ENCODE peak calls at places on chromosomes 7 and 10, in four cellular contexts. D is activated CD8-positive, alpha-beta memory T cell treated with anti-CD3 and anti-CD28 coated beads for 24 hours; E is activated CD4-positive, CD25-positive, alpha-beta regulatory T cell; F is A172. H is an unnamed sample.

GRCh38 chr7:85564861-85565630 is 378.2 kb upstream of the SEMA3D start:
- DNase-seq in F (no peak), D (no peak), E (no peak), H (peak; percentile 3)

GRCh38 chr7:88106430-88106829 is 113.4 kb downstream of the SRI start:
- DNase-seq in E (no peak), D (no peak), F (no peak), H (no peak)

GRCh38 chr7:12570529-12571461 is at the start of gene SCIN:
- DNase-seq in F (no peak), E (no peak), D (no peak), H (peak; percentile 11)

GRCh38 chr10:113473851-113474250 is 79.0 kb upstream of the HABP2 start:
- DNase-seq in F (peak; percentile 56), E (no peak), D (no peak), H (no peak)

GRCh38 chr7:568681-569035 is 49.0 kb upstream of the PDGFA start:
- DNase-seq in E (no peak), D (no peak), F (no peak), H (peak; percentile 82)

GRCh38 chr10:6721964-6722615 is 142.0 kb upstream of the PRKCQ start:
- DNase-seq in D (no peak), E (no peak), F (peak; percentile 97), H (peak; percentile 83)

GRCh38 chr10:116490028-116490662 is 55.6 kb upstream of the PNLIP start:
- DNase-seq in F (peak; percentile 36), E (no peak), D (no peak), H (peak; percentile 27)

GRCh38 chr7:40922316-40922670 is 780.6 kb downstream of the INHBA start:
- DNase-seq in E (no peak), D (no peak), F (peak; percentile 64), H (peak; percentile 31)

GRCh38 chr7:6530626-6531491 is 20.4 kb downstream of the GRID2IP start:
- DNase-seq in E (peak; percentile 29), F (no peak), D (peak; percentile 88), H (no peak)

GRCh38 chr10:105542401-105542800 is 901.3 kb downstream of the SORCS3 start:
- DNase-seq in F (no peak), E (no peak), D (no peak), H (no peak)

GRCh38 chr7:14765731-14766130 is 136.8 kb downstream of the DGKB start:
- DNase-seq in E (no peak), D (no peak), F (no peak), H (peak; percentile 25)

GRCh38 chr7:104550362-104550761 is 222.0 kb downstream of the LHFPL3 start:
- DNase-seq in E (no peak), F (no peak), D (no peak), H (no peak)

GRCh38 chr7:14988941-14989340 is 86.4 kb upstream of the DGKB start:
- DNase-seq in F (no peak), D (no peak), E (no peak), H (no peak)

GRCh38 chr7:44141221-44141850 is at the start of gene MYL7:
- DNase-seq in E (no peak), F (no peak), D (no peak), H (no peak)

GRCh38 chr7:50632561-50633413 is 67.6 kb upstream of the DDC start:
- DNase-seq in F (peak; percentile 70), D (peak; percentile 80), E (peak; percentile 35), H (peak; percentile 72)

GRCh38 chr10:48607356-48608278 is 2.7 kb upstream of the ARHGAP22 start:
- DNase-seq in F (no peak), D (peak; percentile 21), E (no peak), H (no peak)

GRCh38 chr10:43202224-43202656 is 64.0 kb downstream of the CSGALNACT2 start:
- DNase-seq in F (no peak), E (no peak), D (peak; percentile 76), H (peak; percentile 26)

GRCh38 chr7:49579408-49579807 is 194.0 kb upstream of the VWC2 start:
- DNase-seq in F (no peak), E (no peak), D (no peak), H (no peak)

GRCh38 chr10:79505771-79506351 is 6.5 kb upstream of the EIF5AL1 start:
- DNase-seq in F (no peak), E (no peak), D (no peak), H (no peak)

GRCh38 chr7:136309407-136309806 is 332.2 kb upstream of the MTPN start:
- DNase-seq in D (no peak), F (no peak), E (no peak), H (no peak)

GRCh38 chr7:112361154-112361553 is 89.1 kb upstream of the IFRD1 start:
- DNase-seq in E (no peak), D (no peak), F (no peak), H (no peak)

GRCh38 chr10:50999163-50999562 is 75.1 kb upstream of the PRKG1 start:
- DNase-seq in F (no peak), E (no peak), D (no peak), H (peak; percentile 42)

GRCh38 chr7:79979437-79979836 is 155.2 kb upstream of the GNAI1 start:
- DNase-seq in D (no peak), E (no peak), F (no peak), H (peak; percentile 75)

GRCh38 chr7:18808026-18808425 is 309.4 kb downstream of the TWIST1 start:
- DNase-seq in F (no peak), E (no peak), D (no peak), H (no peak)

GRCh38 chr7:55185941-55186609 is 167.3 kb downstream of the EGFR start:
- DNase-seq in E (no peak), F (peak; percentile 100), D (peak; percentile 40), H (peak; percentile 77)

GRCh38 chr10:127278001-127278400 is 81.6 kb upstream of the INSYN2A start:
- DNase-seq in E (no peak), F (peak; percentile 59), D (no peak), H (peak; percentile 59)